ENCODE peak calls at places on chromosomes 11 and 22, in five cellular contexts. Y is stomach, C is spleen, N is cardiac muscle cell, E is psoas muscle. T is an unnamed sample.

GRCh38 chr22:44380716-44381500 is 68.2 kb upstream of the SHISAL1 start:
- DNase-seq in N (no peak), C (peak; percentile 58), Y (no peak), E (peak; percentile 9), T (no peak)

GRCh38 chr11:9132203-9132878 is 40.9 kb upstream of the SCUBE2 start:
- DNase-seq in E (no peak), N (no peak), C (no peak), Y (no peak), T (no peak)

GRCh38 chr11:28679795-28680194 is 571.6 kb downstream of the METTL15 start:
- DNase-seq in N (no peak), Y (no peak), E (no peak), C (no peak), T (no peak)

GRCh38 chr11:9625158-9625557 is 38.7 kb upstream of the SWAP70 start:
- DNase-seq in Y (no peak), C (no peak), E (no peak), N (no peak), T (no peak)

GRCh38 chr11:391117-392017 is 2.6 kb upstream of the PKP3 start:
- DNase-seq in N (no peak), E (no peak), C (no peak), Y (no peak), T (no peak)

GRCh38 chr11:26285593-26285992 is 46.3 kb upstream of the ANO3 start:
- DNase-seq in N (no peak), C (no peak), Y (no peak), E (no peak), T (no peak)

GRCh38 chr11:100329352-100329751 is 357.7 kb upstream of the ARHGAP42 start:
- DNase-seq in C (no peak), Y (no peak), E (no peak), N (no peak), T (no peak)

GRCh38 chr11:3232956-3233355 is 739 bp upstream of the MRGPRE start:
- DNase-seq in C (no peak), N (no peak), Y (no peak), E (no peak), T (no peak)

GRCh38 chr11:125020342-125020741 is 42.8 kb upstream of the SLC37A2 start:
- DNase-seq in E (no peak), Y (no peak), C (no peak), N (no peak), T (no peak)

GRCh38 chr11:50178732-50179131 is 146.1 kb downstream of the OR4C45 start:
- DNase-seq in C (no peak), N (no peak), E (no peak), Y (no peak), T (no peak)

GRCh38 chr11:66335531-66336233 is 552 bp downstream of the RIN1 start:
- DNase-seq in E (peak; percentile 47), C (peak; percentile 80), Y (no peak), N (peak; percentile 45), T (no peak)

DNA sequence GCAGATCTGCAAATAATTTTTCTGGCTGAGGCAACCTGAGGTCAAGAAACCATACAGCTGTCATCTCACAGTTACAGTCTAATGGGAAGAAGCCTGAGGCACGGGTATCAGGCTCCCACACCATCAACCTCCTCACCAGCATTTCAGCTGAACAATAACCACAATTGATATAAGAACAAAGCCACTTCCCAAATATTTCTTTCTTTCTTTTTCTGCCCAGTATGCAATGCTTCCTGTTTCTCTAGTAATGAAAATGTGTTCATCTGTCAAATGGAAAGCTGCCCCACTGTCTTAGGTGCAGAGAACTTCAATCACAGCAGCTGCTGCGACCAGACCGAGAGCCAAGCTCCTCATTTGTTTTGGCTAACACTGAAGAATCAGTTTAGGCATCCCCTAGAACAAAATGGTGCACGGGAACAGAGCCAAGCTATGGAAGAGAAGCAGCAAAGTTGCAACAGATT is 108.4 kb downstream of the BLID start:
- DNase-seq in Y (no peak), E (peak; percentile 16), C (no peak), N (no peak), T (no peak)
- H3K36me3 ChIP-seq in Y (no peaks in the 10 kb centered on the region), E (no peaks in the 10 kb centered on the region), C (no peaks in the 10 kb centered on the region), N (no peaks in the 10 kb centered on the region), T (no peaks in the 10 kb centered on the region)

DNA sequence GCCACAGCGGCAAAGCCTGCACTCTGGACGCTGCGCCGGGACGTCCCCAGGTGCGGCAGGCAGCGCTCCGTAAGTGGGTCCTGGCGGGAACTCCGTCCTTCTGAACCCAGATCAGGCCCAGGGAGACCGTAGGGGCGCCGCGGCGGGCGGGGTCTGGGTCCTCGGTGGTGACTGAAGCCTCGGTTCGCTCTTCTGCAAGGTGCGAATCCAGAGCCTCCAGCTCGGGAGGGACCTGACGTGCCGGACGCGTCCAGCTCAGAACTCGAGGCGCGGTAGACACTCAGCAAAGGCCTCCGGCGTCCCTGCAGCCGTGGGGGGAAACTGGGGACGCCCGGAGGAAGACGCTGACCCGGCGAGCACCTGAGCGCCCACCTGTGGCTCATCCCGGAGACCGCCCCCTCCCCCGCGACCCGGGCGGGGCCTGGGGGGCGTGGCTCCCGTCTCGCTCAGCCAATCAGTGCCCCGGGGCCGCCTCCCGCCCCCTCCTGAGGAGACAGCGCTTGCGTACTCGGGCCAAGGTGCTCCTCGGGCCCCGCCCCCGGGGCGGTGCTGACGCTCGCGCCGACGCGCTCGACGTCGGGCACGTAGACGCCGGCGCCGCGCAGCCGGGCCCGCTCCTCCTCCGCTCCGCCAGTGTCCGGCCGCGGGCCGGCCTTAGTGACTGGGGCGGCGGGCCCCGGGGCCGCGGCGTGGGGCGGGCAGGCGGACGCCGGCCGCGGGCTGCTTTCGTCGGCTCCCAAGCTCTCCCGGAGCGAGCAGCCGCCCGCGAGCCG is at the start of gene PPFIA1:
- DNase-seq in E (peak; percentile 96), Y (peak; percentile 97), N (peak; percentile 97), C (peak; percentile 98), T (peak; percentile 98)
- H3K27ac ChIP-seq in E (peak within 1 kb of the TSS; percentile 91), Y (peak within 1 kb of the TSS; percentile 94), N (peak within 1 kb of the TSS; percentile 94), C (peak within 1 kb of the TSS; percentile 85), T (peak within 1 kb of the TSS; percentile 76)

GRCh38 chr22:35335468-35335867 is 35.8 kb downstream of the TOM1 start:
- DNase-seq in C (no peak), Y (no peak), N (no peak), E (no peak), T (no peak)
- H3K27me3 ChIP-seq in C (no peaks in the 10 kb centered on the region), Y (no peaks in the 10 kb centered on the region), N (no peaks in the 10 kb centered on the region), E (no peaks in the 10 kb centered on the region), T (no peaks in the 10 kb centered on the region)

GRCh38 chr11:95776859-95777258 is 12.7 kb downstream of the FAM76B start:
- DNase-seq in C (no peak), N (no peak), E (no peak), Y (no peak), T (no peak)
- H3K36me3 ChIP-seq in C (peaks cover 24% of the 10 kb centered on the region), N (peaks cover 71% of the 10 kb centered on the region), E (peaks cover 100% of the 10 kb centered on the region), Y (peaks cover 22% of the 10 kb centered on the region), T (peaks cover 77% of the 10 kb centered on the region)

GRCh38 chr22:42271191-42271813 is 849 bp upstream of the TCF20 start:
- DNase-seq in N (no peak), Y (no peak), E (no peak), C (no peak), T (no peak)
- H3K27ac ChIP-seq in N (no peak overlapping the region), Y (peak overlapping the region; percentile 95), E (peak overlapping the region; percentile 77), C (peak overlapping the region; percentile 22), T (no peak overlapping the region)

GRCh38 chr11:69330330-69330729 is 36.4 kb downstream of the MYEOV start:
- DNase-seq in Y (no peak), C (no peak), N (no peak), E (no peak), T (no peak)
- H3K27me3 ChIP-seq in Y (no peaks in the 10 kb centered on the region), C (no peaks in the 10 kb centered on the region), N (no peaks in the 10 kb centered on the region), E (no peaks in the 10 kb centered on the region), T (no peaks in the 10 kb centered on the region)

T was measured in CD4-positive, alpha-beta memory T cell.